ENCODE peak calls at places on chromosomes 1 and 21, in nine cellular contexts. N, S, B, U, F, C, A, E and D are unnamed samples.

GRCh38 chr1:199866210-199866617 is 161.3 kb upstream of the NR5A2 start:
- DNase-seq in N (no peak), S (no peak), B (no peak), U (no peak), F (no peak), C (no peak), A (no peak), E (no peak), D (no peak)

GRCh38 chr1:206682111-206682510 is 2.6 kb upstream of the MAPKAPK2 start:
- DNase-seq in N (no peak), S (no peak), B (no peak), U (no peak), F (no peak), C (no peak), A (no peak), E (no peak), D (no peak)

GRCh38 chr1:159699653-159700052 is 14.7 kb downstream of the CRP start:
- DNase-seq in N (no peak), S (no peak), B (no peak), U (no peak), F (no peak), C (no peak), A (no peak), E (no peak), D (no peak)

GRCh38 chr1:202255343-202255742 is 61.7 kb downstream of the LGR6 start:
- DNase-seq in N (no peak), S (no peak), B (peak), U (no peak), F (no peak), C (no peak), A (no peak), E (no peak), D (no peak)

GRCh38 chr1:50620680-50621329 is 197.6 kb upstream of the DMRTA2 start:
- DNase-seq in N (peak), S (peak), B (no peak), U (peak), F (no peak), C (no peak), A (no peak), E (no peak), D (no peak)

GRCh38 chr21:45867041-45867630 is 114.4 kb upstream of the COL6A1 start:
- DNase-seq in N (peak), S (no peak), B (no peak), U (no peak), F (no peak), C (no peak), A (no peak), E (peak), D (no peak)

GRCh38 chr1:21361506-21361905 is 71.2 kb upstream of the ECE1 start:
- DNase-seq in N (no peak), S (no peak), B (no peak), U (no peak), F (no peak), C (no peak), A (no peak), E (no peak), D (no peak)

GRCh38 chr1:93960641-93961147 is 51.5 kb upstream of the GCLM start:
- DNase-seq in N (no peak), S (no peak), B (no peak), U (peak), F (no peak), C (no peak), A (no peak), E (no peak), D (no peak)

GRCh38 chr1:245074232-245074747 is 80.5 kb upstream of the KIF26B start:
- DNase-seq in N (no peak), S (no peak), B (no peak), U (no peak), F (no peak), C (no peak), A (no peak), E (no peak), D (no peak)

GRCh38 chr1:110634455-110635281 is 28.5 kb upstream of the KCNA2 start:
- DNase-seq in N (peak), S (no peak), B (peak), U (peak), F (no peak), C (no peak), A (peak), E (no peak), D (no peak)

GRCh38 chr1:172380441-172381244 is 39.8 kb upstream of the C1orf105 start:
- DNase-seq in N (no peak), S (no peak), B (no peak), U (no peak), F (no peak), C (no peak), A (no peak), E (no peak), D (no peak)

GRCh38 chr1:99326215-99326949 is 62.1 kb downstream of the PLPPR4 start:
- DNase-seq in N (no peak), S (no peak), B (no peak), U (no peak), F (no peak), C (no peak), A (no peak), E (no peak), D (no peak)
- H3K27ac ChIP-seq in N (no peak), S (no peak), B (no peak), U (no peak), F (no peak), C (no peak), A (no peak), E (no peak), D (no peak)

DNA sequence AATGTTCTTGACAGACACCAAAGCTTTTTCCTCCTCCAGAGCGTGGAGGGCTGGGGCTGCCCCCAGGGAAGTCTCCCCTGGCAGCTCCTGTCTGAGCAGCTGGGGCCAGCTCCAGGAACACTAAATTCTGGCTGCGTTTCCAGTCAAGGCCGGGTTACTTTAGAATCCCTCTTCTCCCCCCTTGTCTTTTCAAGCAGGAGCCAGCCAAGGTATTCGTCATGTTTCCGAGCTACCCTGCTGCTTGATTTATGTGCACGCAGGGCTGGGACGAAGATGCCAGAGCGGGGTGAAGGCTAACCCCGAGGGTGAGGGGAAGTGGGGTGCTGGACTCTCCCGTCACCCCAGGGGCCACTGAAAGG is 68.1 kb upstream of the ANGPTL1 start:
- DNase-seq in N (no peak), S (no peak), B (peak), U (peak), F (no peak), C (no peak), A (no peak), E (peak), D (peak)
- TF ChIP-seq EP300 in N (peak), S (no peak), B (peak), U (peak), F (no peak), C (no peak), A (no peak), E (no peak), D (peak)

GRCh38 chr1:226073184-226073950 is 10.9 kb downstream of the H3-3A start:
- DNase-seq in N (no peak), S (no peak), B (no peak), U (no peak), F (no peak), C (no peak), A (no peak), E (no peak), D (no peak)
- H3K27ac ChIP-seq in N (no peak), S (no peak), B (no peak), U (no peak), F (no peak), C (no peak), A (no peak), E (no peak), D (no peak)

GRCh38 chr1:246781212-246781611 is 57.0 kb downstream of the SCCPDH start:
- DNase-seq in N (no peak), S (no peak), B (no peak), U (no peak), F (no peak), C (no peak), A (no peak), E (no peak), D (no peak)

GRCh38 chr1:246779561-246780175 is 55.5 kb downstream of the SCCPDH start:
- DNase-seq in N (no peak), S (no peak), B (no peak), U (no peak), F (no peak), C (no peak), A (no peak), E (no peak), D (no peak)

GRCh38 chr1:246784621-246785535 is 60.7 kb downstream of the SCCPDH start:
- DNase-seq in N (no peak), S (no peak), B (no peak), U (no peak), F (no peak), C (no peak), A (no peak), E (no peak), D (peak)

GRCh38 chr1:246780264-246780663 is 56.1 kb downstream of the SCCPDH start:
- DNase-seq in N (no peak), S (no peak), B (no peak), U (no peak), F (no peak), C (no peak), A (no peak), E (no peak), D (no peak)

GRCh38 chr1:246782120-246782900 is 58.1 kb downstream of the SCCPDH start:
- DNase-seq in N (no peak), S (no peak), B (peak), U (no peak), F (no peak), C (peak), A (peak), E (no peak), D (no peak)
- TF ChIP-seq EP300 in N (no peak), S (no peak), B (no peak), U (no peak), F (no peak), C (no peak), A (no peak), E (no peak), D (peak)

DNA sequence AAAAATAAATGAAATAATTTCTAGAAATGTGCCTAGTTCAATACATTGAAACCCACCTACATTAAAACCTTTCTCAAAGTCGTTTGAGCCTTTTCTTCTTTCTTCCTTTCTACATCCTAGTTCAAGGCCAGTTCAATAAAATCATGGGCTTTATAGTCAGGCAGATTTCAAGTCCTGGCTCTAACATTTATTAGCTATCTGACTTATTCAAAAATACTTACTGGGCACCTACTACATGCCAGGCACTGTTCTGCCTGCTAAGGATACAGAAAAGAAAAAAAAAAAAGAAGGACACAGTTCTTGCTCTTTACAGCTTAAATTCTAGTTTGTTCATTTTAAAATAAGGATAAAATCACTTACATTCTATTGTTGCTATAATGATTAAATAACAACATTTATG is 134.2 kb upstream of the FGGY start:
- DNase-seq in N (no peak), S (no peak), B (no peak), U (no peak), F (no peak), C (no peak), A (no peak), E (no peak), D (no peak)
- H3K27ac ChIP-seq in N (no peak), S (peak), B (no peak), U (no peak), F (no peak), C (no peak), A (no peak), E (peak), D (no peak)

GRCh38 chr1:235102993-235103411 is 25.6 kb downstream of the TOMM20 start:
- DNase-seq in N (no peak), S (no peak), B (no peak), U (peak), F (no peak), C (no peak), A (no peak), E (no peak), D (no peak)

GRCh38 chr1:235100124-235100801 is 28.4 kb downstream of the TOMM20 start:
- DNase-seq in N (no peak), S (no peak), B (no peak), U (no peak), F (no peak), C (no peak), A (peak), E (no peak), D (peak)

GRCh38 chr1:235105051-235106043 is 23.3 kb downstream of the TOMM20 start:
- DNase-seq in N (no peak), S (no peak), B (no peak), U (no peak), F (no peak), C (no peak), A (peak), E (no peak), D (no peak)

GRCh38 chr1:235101558-235102258 is 26.9 kb downstream of the TOMM20 start:
- DNase-seq in N (no peak), S (no peak), B (no peak), U (no peak), F (no peak), C (no peak), A (no peak), E (no peak), D (no peak)

GRCh38 chr1:235102259-235102582 is 26.4 kb downstream of the TOMM20 start:
- DNase-seq in N (no peak), S (no peak), B (no peak), U (no peak), F (no peak), C (no peak), A (no peak), E (no peak), D (no peak)
- TF ChIP-seq EP300 in N (no peak), S (no peak), B (no peak), U (no peak), F (no peak), C (no peak), A (no peak), E (no peak), D (no peak)

GRCh38 chr1:109254621-109255096 is 5.3 kb downstream of the CELSR2 start:
- DNase-seq in N (no peak), S (peak), B (no peak), U (no peak), F (peak), C (peak), A (no peak), E (no peak), D (no peak)

GRCh38 chr1:109256971-109257681 is 7.8 kb downstream of the CELSR2 start:
- DNase-seq in N (no peak), S (no peak), B (no peak), U (no peak), F (no peak), C (no peak), A (no peak), E (no peak), D (no peak)

GRCh38 chr1:109255673-109256072 is 6.3 kb downstream of the CELSR2 start:
- DNase-seq in N (no peak), S (no peak), B (no peak), U (no peak), F (no peak), C (no peak), A (no peak), E (no peak), D (no peak)

GRCh38 chr1:109255097-109255651 is 5.8 kb downstream of the CELSR2 start:
- DNase-seq in N (no peak), S (no peak), B (peak), U (no peak), F (peak), C (peak), A (no peak), E (no peak), D (no peak)

GRCh38 chr1:109256085-109256484 is 6.7 kb downstream of the CELSR2 start:
- DNase-seq in N (no peak), S (no peak), B (no peak), U (no peak), F (no peak), C (no peak), A (no peak), E (no peak), D (no peak)
- H3K27ac ChIP-seq in N (no peak), S (no peak), B (no peak), U (no peak), F (no peak), C (no peak), A (no peak), E (no peak), D (peak)

GRCh38 chr1:89829186-89829585 is 8.4 kb downstream of the LRRC8D start:
- DNase-seq in N (no peak), S (no peak), B (no peak), U (no peak), F (no peak), C (no peak), A (no peak), E (no peak), D (no peak)
- TF ChIP-seq EP300 in N (no peak), S (no peak), B (no peak), U (no peak), F (no peak), C (no peak), A (no peak), E (no peak), D (no peak)

GRCh38 chr21:39120876-39121599 is 62.2 kb downstream of the PSMG1 start:
- DNase-seq in N (no peak), S (no peak), B (no peak), U (no peak), F (no peak), C (no peak), A (no peak), E (no peak), D (no peak)
- H3K27ac ChIP-seq in N (no peak), S (no peak), B (no peak), U (no peak), F (no peak), C (no peak), A (no peak), E (no peak), D (no peak)